ENCODE peak calls at places on chromosomes 6 and 20, in four cellular contexts. One of them, this sample, is unnamed.

GRCh38 chr6:32689531-32690505 is 23.4 kb upstream of the HLA-DQB1 start:
- DNase-seq in OCI-LY7: peak; percentile 72
- DNase-seq in PC-9: no peak
- DNase-seq in brain microvascular endothelial cell: peak; percentile 15
- DNase-seq in this sample: peak; percentile 8

GRCh38 chr6:7108196-7108963 is 619 bp downstream of the RREB1 start:
- DNase-seq in OCI-LY7: peak; percentile 31
- DNase-seq in PC-9: no peak
- DNase-seq in brain microvascular endothelial cell: peak; percentile 34
- DNase-seq in this sample: peak; percentile 62

GRCh38 chr20:309306-309840 is 12.0 kb downstream of the ZCCHC3 start:
- DNase-seq in OCI-LY7: no peak
- DNase-seq in PC-9: no peak
- DNase-seq in brain microvascular endothelial cell: no peak
- DNase-seq in this sample: no peak

GRCh38 chr20:1373614-1374013 is 19.2 kb downstream of the FKBP1A start:
- DNase-seq in OCI-LY7: no peak
- DNase-seq in PC-9: no peak
- DNase-seq in brain microvascular endothelial cell: no peak
- DNase-seq in this sample: no peak

GRCh38 chr6:84805145-84805544 is 40.7 kb upstream of the TBX18 start:
- DNase-seq in OCI-LY7: no peak
- DNase-seq in PC-9: no peak
- DNase-seq in brain microvascular endothelial cell: no peak
- DNase-seq in this sample: peak; percentile 11

GRCh38 chr6:16519265-16520242 is 241.7 kb downstream of the ATXN1 start:
- DNase-seq in OCI-LY7: no peak
- DNase-seq in PC-9: no peak
- DNase-seq in brain microvascular endothelial cell: no peak
- DNase-seq in this sample: no peak

GRCh38 chr6:127518212-127518709 is 874 bp downstream of the MTCL3 start:
- DNase-seq in OCI-LY7: no peak
- DNase-seq in PC-9: no peak
- DNase-seq in brain microvascular endothelial cell: no peak
- DNase-seq in this sample: no peak

GRCh38 chr20:2093200-2093781 is 8.3 kb upstream of the STK35 start:
- DNase-seq in OCI-LY7: peak; percentile 58
- DNase-seq in PC-9: no peak
- DNase-seq in brain microvascular endothelial cell: no peak
- DNase-seq in this sample: peak; percentile 43

GRCh38 chr6:37840143-37840939 is 20.8 kb downstream of the ZFAND3 start:
- DNase-seq in OCI-LY7: no peak
- DNase-seq in PC-9: no peak
- DNase-seq in brain microvascular endothelial cell: no peak
- DNase-seq in this sample: no peak

GRCh38 chr20:14622796-14623195 is 285.4 kb upstream of the FLRT3 start:
- DNase-seq in OCI-LY7: no peak
- DNase-seq in PC-9: peak; percentile 35
- DNase-seq in brain microvascular endothelial cell: peak; percentile 56
- DNase-seq in this sample: peak; percentile 67
- TF ChIP-seq CTCF in OCI-LY7: no peak
- TF ChIP-seq CTCF in PC-9: no peak
- TF ChIP-seq CTCF in brain microvascular endothelial cell: peak; percentile 70
- TF ChIP-seq CTCF in this sample: no peak

GRCh38 chr6:42197574-42198362 is 3.0 kb upstream of the GUCA1B start:
- DNase-seq in OCI-LY7: no peak
- DNase-seq in PC-9: no peak
- DNase-seq in brain microvascular endothelial cell: peak; percentile 36
- DNase-seq in this sample: no peak
- H3K27ac ChIP-seq in OCI-LY7: no peak overlapping the region
- H3K27ac ChIP-seq in PC-9: no peak overlapping the region
- H3K27ac ChIP-seq in brain microvascular endothelial cell: peak overlapping the region; percentile 21
- H3K27ac ChIP-seq in this sample: peak overlapping the region; percentile 42

GRCh38 chr6:14620522-14620921 is 502.9 kb downstream of the CD83 start:
- DNase-seq in OCI-LY7: no peak
- DNase-seq in PC-9: no peak
- DNase-seq in brain microvascular endothelial cell: no peak
- DNase-seq in this sample: no peak
- TF ChIP-seq CTCF in OCI-LY7: no peak
- TF ChIP-seq CTCF in PC-9: no peak
- TF ChIP-seq CTCF in brain microvascular endothelial cell: peak; percentile 17
- TF ChIP-seq CTCF in this sample: no peak

GRCh38 chr6:46628976-46629375 is 23.6 kb downstream of the CYP39A1 start:
- DNase-seq in OCI-LY7: no peak
- DNase-seq in PC-9: no peak
- DNase-seq in brain microvascular endothelial cell: no peak
- DNase-seq in this sample: no peak
- H3K27ac ChIP-seq in OCI-LY7: peak overlapping the region; percentile 94
- H3K27ac ChIP-seq in PC-9: no peak overlapping the region
- H3K27ac ChIP-seq in brain microvascular endothelial cell: no peak overlapping the region
- H3K27ac ChIP-seq in this sample: no peak overlapping the region

DNA sequence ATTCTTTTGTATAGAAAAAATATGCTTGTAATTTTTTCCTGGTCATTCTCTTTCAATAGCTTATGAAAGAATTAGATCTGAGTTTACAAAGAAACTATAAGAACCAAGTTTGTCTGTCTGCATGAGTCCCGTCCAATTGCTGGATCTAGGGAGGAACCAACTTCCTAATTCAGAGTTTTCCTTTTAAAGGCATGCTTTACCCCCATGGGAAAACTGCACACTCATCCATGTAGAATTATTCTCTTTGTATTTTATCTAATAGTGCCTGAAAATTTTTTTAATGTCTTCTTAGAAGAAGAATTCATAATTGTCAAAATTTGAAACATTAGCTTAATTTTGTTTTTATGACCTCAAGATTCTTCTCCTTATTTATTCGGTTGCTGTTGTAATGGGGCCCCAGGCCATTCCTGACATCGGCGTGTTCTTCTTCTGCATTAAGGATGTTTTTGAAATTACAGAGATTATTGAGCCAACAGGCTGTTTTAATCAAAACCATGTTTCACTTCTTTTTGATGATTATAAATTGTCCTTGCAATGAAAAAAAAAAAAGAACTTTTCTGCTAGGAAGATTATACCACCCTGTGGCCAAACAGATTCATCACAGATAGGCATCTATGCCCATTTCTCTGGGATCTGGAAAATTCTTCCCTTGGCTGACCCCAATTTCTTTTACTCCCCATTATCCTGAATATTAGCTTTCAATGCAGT is 100.3 kb downstream of the ZNF217 start:
- DNase-seq in OCI-LY7: no peak
- DNase-seq in PC-9: no peak
- DNase-seq in brain microvascular endothelial cell: no peak
- DNase-seq in this sample: no peak
- TF ChIP-seq CTCF in OCI-LY7: peak; percentile 39
- TF ChIP-seq CTCF in PC-9: no peak
- TF ChIP-seq CTCF in brain microvascular endothelial cell: no peak
- TF ChIP-seq CTCF in this sample: no peak

GRCh38 chr20:22449115-22449973 is 135.0 kb downstream of the FOXA2 start:
- DNase-seq in OCI-LY7: no peak
- DNase-seq in PC-9: no peak
- DNase-seq in brain microvascular endothelial cell: no peak
- DNase-seq in this sample: no peak
- H3K27ac ChIP-seq in OCI-LY7: no peak overlapping the region
- H3K27ac ChIP-seq in PC-9: no peak overlapping the region
- H3K27ac ChIP-seq in brain microvascular endothelial cell: no peak overlapping the region
- H3K27ac ChIP-seq in this sample: no peak overlapping the region